ENCODE peak calls at places on chromosomes 3 and 15, in ten cellular contexts. C, O, J, L, A, T, G, R, F and I are unnamed samples.

GRCh38 chr15:84606653-84607120 is 5.9 kb downstream of the ZSCAN2 start:
- DNase-seq in C (no peak), O (no peak), J (no peak), L (no peak), A (no peak), T (no peak), G (no peak), R (no peak), F (no peak), I (no peak)

GRCh38 chr15:64599716-64600115 is 139.3 kb downstream of the ZNF609 start:
- DNase-seq in C (no peak), O (no peak), J (no peak), L (no peak), A (no peak), T (no peak), G (no peak), R (no peak), F (no peak), I (no peak)

GRCh38 chr3:151425640-151426336 is 35.1 kb downstream of the IGSF10 start:
- DNase-seq in C (no peak), O (no peak), J (no peak), L (no peak), A (no peak), T (no peak), G (no peak), R (no peak), F (no peak), I (no peak)

GRCh38 chr3:184717608-184717995 is 5.7 kb upstream of the MAGEF1 start:
- DNase-seq in C (no peak), O (no peak), J (no peak), L (no peak), A (no peak), T (no peak), G (no peak), R (no peak), F (no peak), I (no peak)

GRCh38 chr15:25545017-25545416 is 106.2 kb upstream of the UBE3A start:
- DNase-seq in C (no peak), O (no peak), J (no peak), L (no peak), A (no peak), T (peak), G (no peak), R (no peak), F (no peak), I (no peak)

GRCh38 chr15:47293763-47294162 is 423.5 kb upstream of the SEMA6D start:
- DNase-seq in C (no peak), O (peak), J (no peak), L (no peak), A (peak), T (no peak), G (no peak), R (peak), F (no peak), I (no peak)

GRCh38 chr3:182257361-182257760 is 535.9 kb upstream of the ATP11B start:
- DNase-seq in C (no peak), O (no peak), J (no peak), L (no peak), A (no peak), T (no peak), G (no peak), R (no peak), F (no peak), I (no peak)

GRCh38 chr3:65576942-65577341 is 461.8 kb downstream of the MAGI1 start:
- DNase-seq in C (no peak), O (no peak), J (no peak), L (no peak), A (peak), T (no peak), G (no peak), R (no peak), F (no peak), I (no peak)

GRCh38 chr3:73727854-73728253 is 103.1 kb upstream of the PDZRN3 start:
- DNase-seq in C (no peak), O (no peak), J (no peak), L (no peak), A (no peak), T (no peak), G (no peak), R (no peak), F (no peak), I (no peak)

GRCh38 chr15:75542386-75542797 is 36.7 kb downstream of the PTPN9 start:
- DNase-seq in C (no peak), O (no peak), J (no peak), L (no peak), A (no peak), T (peak), G (peak), R (no peak), F (no peak), I (no peak)

GRCh38 chr15:63006032-63006878 is 36.3 kb upstream of the TPM1 start:
- DNase-seq in C (no peak), O (no peak), J (no peak), L (peak), A (no peak), T (no peak), G (no peak), R (no peak), F (no peak), I (no peak)

GRCh38 chr3:112333002-112333385 is at the start of gene CD200:
- DNase-seq in C (no peak), O (peak), J (peak), L (no peak), A (no peak), T (peak), G (peak), R (peak), F (peak), I (peak)

GRCh38 chr3:70736009-70736408 is 423.6 kb upstream of the MDFIC2 start:
- DNase-seq in C (no peak), O (no peak), J (no peak), L (no peak), A (no peak), T (no peak), G (no peak), R (no peak), F (no peak), I (no peak)

GRCh38 chr15:31328999-31329639 is 2.5 kb downstream of the KLF13 start:
- DNase-seq in C (no peak), O (peak), J (no peak), L (peak), A (no peak), T (no peak), G (no peak), R (no peak), F (no peak), I (no peak)

GRCh38 chr3:144662729-144663128 is 691.1 kb downstream of the DIPK2A start:
- DNase-seq in C (no peak), O (no peak), J (no peak), L (no peak), A (no peak), T (no peak), G (no peak), R (no peak), F (no peak), I (no peak)

GRCh38 chr3:106029941-106030619 is 161.3 kb upstream of the CBLB start:
- DNase-seq in C (no peak), O (no peak), J (no peak), L (no peak), A (no peak), T (no peak), G (no peak), R (no peak), F (no peak), I (no peak)

GRCh38 chr3:47266709-47267489 is 15.7 kb downstream of the KIF9 start:
- DNase-seq in C (no peak), O (peak), J (peak), L (peak), A (peak), T (peak), G (peak), R (peak), F (peak), I (peak)

GRCh38 chr3:169847896-169848295 is 21.8 kb downstream of the LRRC31 start:
- DNase-seq in C (no peak), O (no peak), J (no peak), L (no peak), A (no peak), T (peak), G (no peak), R (no peak), F (no peak), I (no peak)

GRCh38 chr3:76044601-76045600 is 259.6 kb upstream of the ZNF717 start:
- DNase-seq in C (no peak), O (no peak), J (no peak), L (no peak), A (no peak), T (peak), G (peak), R (peak), F (no peak), I (no peak)

GRCh38 chr3:188915137-188915536 is 256.6 kb upstream of the TPRG1 start:
- DNase-seq in C (no peak), O (no peak), J (no peak), L (no peak), A (no peak), T (no peak), G (no peak), R (no peak), F (no peak), I (no peak)

GRCh38 chr3:197573048-197573767 is 17.4 kb upstream of the BDH1 start:
- DNase-seq in C (no peak), O (no peak), J (no peak), L (no peak), A (no peak), T (no peak), G (no peak), R (no peak), F (no peak), I (no peak)

GRCh38 chr3:161295325-161295724 is 74.2 kb downstream of the NMD3 start:
- DNase-seq in C (no peak), O (no peak), J (no peak), L (no peak), A (no peak), T (no peak), G (no peak), R (no peak), F (no peak), I (no peak)

GRCh38 chr3:146801492-146801891 is 196.3 kb upstream of the PLSCR5 start:
- DNase-seq in C (no peak), O (no peak), J (no peak), L (no peak), A (no peak), T (no peak), G (no peak), R (peak), F (no peak), I (no peak)

GRCh38 chr15:42100021-42100800 is 5.8 kb upstream of the PLA2G4D start:
- DNase-seq in C (peak), O (no peak), J (no peak), L (no peak), A (no peak), T (no peak), G (no peak), R (peak), F (no peak), I (no peak)

GRCh38 chr3:20668411-20668810 is 482.4 kb upstream of the SGO1 start:
- DNase-seq in C (no peak), O (no peak), J (no peak), L (no peak), A (no peak), T (peak), G (no peak), R (peak), F (no peak), I (no peak)

GRCh38 chr3:46690798-46691197 is 2.7 kb downstream of the ALS2CL start:
- DNase-seq in C (no peak), O (no peak), J (no peak), L (no peak), A (no peak), T (no peak), G (no peak), R (no peak), F (no peak), I (no peak)

GRCh38 chr15:31100738-31101137 is 787 bp downstream of the TRPM1 start:
- DNase-seq in C (no peak), O (no peak), J (no peak), L (no peak), A (no peak), T (no peak), G (no peak), R (no peak), F (no peak), I (no peak)

GRCh38 chr3:46662771-46663551 is 30.5 kb downstream of the ALS2CL start:
- DNase-seq in C (no peak), O (peak), J (no peak), L (no peak), A (no peak), T (peak), G (no peak), R (peak), F (no peak), I (no peak)